ENCODE peak calls at places on chromosomes 1 and 21, in five cellular contexts. One of them, this sample, is unnamed.

GRCh38 chr1:217040696-217041095 is 317.5 kb upstream of the ESRRG start:
- DNase-seq in fibroblast of the aortic adventitia: peak; percentile 1
- DNase-seq in glutamatergic neuron: no peak
- DNase-seq in left ventricle myocardium inferior: no peak
- DNase-seq in K562: no peak
- DNase-seq in this sample: no peak

GRCh38 chr1:218660678-218661053 is 315.5 kb downstream of the TGFB2 start:
- DNase-seq in glutamatergic neuron: no peak
- DNase-seq in K562: no peak
- DNase-seq in fibroblast of the aortic adventitia: peak; percentile 77
- DNase-seq in left ventricle myocardium inferior: no peak
- DNase-seq in this sample: no peak

GRCh38 chr1:200353232-200353631 is 56.6 kb downstream of the ZNF281 start:
- DNase-seq in left ventricle myocardium inferior: no peak
- DNase-seq in glutamatergic neuron: no peak
- DNase-seq in fibroblast of the aortic adventitia: no peak
- DNase-seq in K562: no peak
- DNase-seq in this sample: no peak

GRCh38 chr1:214403431-214403830 is 122.5 kb downstream of the SMYD2 start:
- DNase-seq in fibroblast of the aortic adventitia: no peak
- DNase-seq in K562: no peak
- DNase-seq in left ventricle myocardium inferior: no peak
- DNase-seq in glutamatergic neuron: no peak
- DNase-seq in this sample: no peak

GRCh38 chr1:53549287-53549686 is 90.1 kb downstream of the DMRTB1 start:
- DNase-seq in K562: no peak
- DNase-seq in glutamatergic neuron: no peak
- DNase-seq in left ventricle myocardium inferior: no peak
- DNase-seq in fibroblast of the aortic adventitia: no peak
- DNase-seq in this sample: no peak

GRCh38 chr1:169892819-169893644 is 664 bp downstream of the SCYL3 start:
- DNase-seq in fibroblast of the aortic adventitia: peak; percentile 37
- DNase-seq in glutamatergic neuron: no peak
- DNase-seq in left ventricle myocardium inferior: peak; percentile 39
- DNase-seq in K562: no peak
- DNase-seq in this sample: no peak

GRCh38 chr21:32329331-32329730 is 30.7 kb downstream of the MRAP start:
- DNase-seq in fibroblast of the aortic adventitia: peak; percentile 81
- DNase-seq in glutamatergic neuron: no peak
- DNase-seq in left ventricle myocardium inferior: no peak
- DNase-seq in K562: no peak
- DNase-seq in this sample: no peak

GRCh38 chr1:2445162-2445822 is 30.8 kb upstream of the PLCH2 start:
- DNase-seq in K562: no peak
- DNase-seq in left ventricle myocardium inferior: no peak
- DNase-seq in fibroblast of the aortic adventitia: no peak
- DNase-seq in glutamatergic neuron: no peak
- DNase-seq in this sample: peak; percentile 51

GRCh38 chr1:218573871-218574270 is 228.7 kb downstream of the TGFB2 start:
- DNase-seq in left ventricle myocardium inferior: no peak
- DNase-seq in glutamatergic neuron: no peak
- DNase-seq in K562: no peak
- DNase-seq in fibroblast of the aortic adventitia: no peak
- DNase-seq in this sample: no peak

GRCh38 chr21:45262041-45262581 is 25.6 kb downstream of the POFUT2 start:
- DNase-seq in fibroblast of the aortic adventitia: no peak
- DNase-seq in glutamatergic neuron: no peak
- DNase-seq in left ventricle myocardium inferior: no peak
- DNase-seq in K562: no peak
- DNase-seq in this sample: no peak

GRCh38 chr1:19445417-19446342 is 39.7 kb downstream of the CAPZB start:
- DNase-seq in left ventricle myocardium inferior: peak; percentile 42
- DNase-seq in K562: no peak
- DNase-seq in fibroblast of the aortic adventitia: peak; percentile 52
- DNase-seq in glutamatergic neuron: no peak
- DNase-seq in this sample: peak; percentile 54

GRCh38 chr21:41426656-41427311 is 745 bp downstream of the MX1 start:
- DNase-seq in left ventricle myocardium inferior: no peak
- DNase-seq in K562: no peak
- DNase-seq in fibroblast of the aortic adventitia: no peak
- DNase-seq in glutamatergic neuron: no peak
- DNase-seq in this sample: peak; percentile 83

GRCh38 chr1:179105393-179105792 is 23.5 kb downstream of the TOR3A start:
- DNase-seq in fibroblast of the aortic adventitia: no peak
- DNase-seq in glutamatergic neuron: no peak
- DNase-seq in left ventricle myocardium inferior: no peak
- DNase-seq in K562: peak; percentile 37
- DNase-seq in this sample: no peak

GRCh38 chr1:155858805-155859233 is 548 bp upstream of the SYT11 start:
- DNase-seq in glutamatergic neuron: no peak
- DNase-seq in fibroblast of the aortic adventitia: no peak
- DNase-seq in left ventricle myocardium inferior: peak; percentile 15
- DNase-seq in K562: no peak
- DNase-seq in this sample: peak; percentile 24

GRCh38 chr21:36471254-36471723 is 8.6 kb downstream of the CLDN14 start:
- DNase-seq in fibroblast of the aortic adventitia: peak; percentile 56
- DNase-seq in left ventricle myocardium inferior: no peak
- DNase-seq in K562: no peak
- DNase-seq in glutamatergic neuron: no peak
- DNase-seq in this sample: no peak

GRCh38 chr1:186465956-186466355 is 5.0 kb upstream of the PDC start:
- DNase-seq in fibroblast of the aortic adventitia: peak; percentile 10
- DNase-seq in K562: no peak
- DNase-seq in left ventricle myocardium inferior: no peak
- DNase-seq in glutamatergic neuron: no peak
- DNase-seq in this sample: no peak

GRCh38 chr1:51444096-51444495 is 75.0 kb downstream of the EPS15 start:
- DNase-seq in glutamatergic neuron: no peak
- DNase-seq in K562: no peak
- DNase-seq in fibroblast of the aortic adventitia: peak; percentile 15
- DNase-seq in left ventricle myocardium inferior: no peak
- DNase-seq in this sample: no peak

GRCh38 chr1:174740248-174740990 is 259.3 kb upstream of the CACYBP start:
- DNase-seq in glutamatergic neuron: no peak
- DNase-seq in K562: no peak
- DNase-seq in fibroblast of the aortic adventitia: peak; percentile 16
- DNase-seq in left ventricle myocardium inferior: no peak
- DNase-seq in this sample: no peak

GRCh38 chr21:29145354-29145782 is 14.9 kb downstream of the MAP3K7CL start:
- DNase-seq in glutamatergic neuron: no peak
- DNase-seq in K562: no peak
- DNase-seq in fibroblast of the aortic adventitia: peak; percentile 93
- DNase-seq in left ventricle myocardium inferior: no peak
- DNase-seq in this sample: no peak

GRCh38 chr21:36164427-36164784 is 7.8 kb downstream of the DOP1B start:
- DNase-seq in fibroblast of the aortic adventitia: no peak
- DNase-seq in glutamatergic neuron: no peak
- DNase-seq in K562: no peak
- DNase-seq in left ventricle myocardium inferior: no peak
- DNase-seq in this sample: no peak

GRCh38 chr1:44421374-44422028 is 16.4 kb downstream of the RNF220 start:
- DNase-seq in glutamatergic neuron: peak; percentile 45
- DNase-seq in fibroblast of the aortic adventitia: no peak
- DNase-seq in K562: no peak
- DNase-seq in left ventricle myocardium inferior: no peak
- DNase-seq in this sample: no peak

GRCh38 chr1:154837034-154837678 is 32.9 kb downstream of the KCNN3 start:
- DNase-seq in left ventricle myocardium inferior: peak; percentile 62
- DNase-seq in K562: no peak
- DNase-seq in fibroblast of the aortic adventitia: no peak
- DNase-seq in glutamatergic neuron: no peak
- DNase-seq in this sample: no peak

GRCh38 chr1:234533034-234533571 is 54.1 kb upstream of the TARBP1 start:
- DNase-seq in left ventricle myocardium inferior: peak; percentile 58
- DNase-seq in K562: no peak
- DNase-seq in glutamatergic neuron: no peak
- DNase-seq in fibroblast of the aortic adventitia: peak; percentile 98
- DNase-seq in this sample: no peak

GRCh38 chr1:47399138-47399840 is 16.8 kb upstream of the FOXE3 start:
- DNase-seq in left ventricle myocardium inferior: no peak
- DNase-seq in K562: no peak
- DNase-seq in glutamatergic neuron: no peak
- DNase-seq in fibroblast of the aortic adventitia: no peak
- DNase-seq in this sample: no peak

GRCh38 chr1:54273837-54274192 is 73.8 kb downstream of the MRPL37 start:
- DNase-seq in K562: peak; percentile 98
- DNase-seq in left ventricle myocardium inferior: peak; percentile 40
- DNase-seq in glutamatergic neuron: peak; percentile 51
- DNase-seq in fibroblast of the aortic adventitia: no peak
- DNase-seq in this sample: no peak

GRCh38 chr1:55988963-55989452 is 590.4 kb downstream of the PLPP3 start:
- DNase-seq in K562: no peak
- DNase-seq in glutamatergic neuron: no peak
- DNase-seq in left ventricle myocardium inferior: no peak
- DNase-seq in fibroblast of the aortic adventitia: no peak
- DNase-seq in this sample: no peak

GRCh38 chr21:31426235-31426797 is 82.3 kb upstream of the TIAM1 start:
- DNase-seq in fibroblast of the aortic adventitia: no peak
- DNase-seq in left ventricle myocardium inferior: no peak
- DNase-seq in K562: no peak
- DNase-seq in glutamatergic neuron: no peak
- DNase-seq in this sample: no peak

DNA sequence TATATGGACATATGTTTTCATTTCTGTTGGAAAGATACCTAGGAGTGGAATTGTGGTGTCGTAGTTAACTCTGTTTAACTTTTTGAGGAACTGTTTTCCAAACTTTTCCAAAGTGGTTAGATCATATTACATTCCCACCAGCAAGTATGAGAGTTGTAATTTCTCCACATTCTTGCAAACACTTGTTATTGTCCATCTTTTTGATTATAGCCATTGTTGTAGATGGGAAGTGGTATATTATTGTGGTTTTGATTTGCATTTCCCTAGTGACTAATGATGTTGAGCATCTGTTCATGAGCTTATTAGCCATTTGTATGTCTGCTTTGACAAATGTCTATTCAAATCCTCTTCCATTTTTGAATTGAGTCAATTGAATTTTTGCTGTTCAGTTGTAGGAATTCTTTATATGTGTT is 19.8 kb downstream of the CAMTA1 start:
- DNase-seq in left ventricle myocardium inferior: no peak
- DNase-seq in fibroblast of the aortic adventitia: no peak
- DNase-seq in glutamatergic neuron: no peak
- DNase-seq in K562: no peak
- DNase-seq in this sample: no peak
- TF ChIP-seq CTCF in left ventricle myocardium inferior: no peak
- TF ChIP-seq CTCF in fibroblast of the aortic adventitia: no peak
- TF ChIP-seq CTCF in glutamatergic neuron: no peak
- TF ChIP-seq CTCF in K562: no peak
- TF ChIP-seq CTCF in this sample: no peak

GRCh38 chr1:27615346-27616004 is 11.5 kb upstream of the AHDC1 start:
- DNase-seq in left ventricle myocardium inferior: no peak
- DNase-seq in K562: no peak
- DNase-seq in glutamatergic neuron: no peak
- DNase-seq in fibroblast of the aortic adventitia: no peak
- DNase-seq in this sample: no peak

GRCh38 chr1:27617420-27617819 is 13.5 kb upstream of the AHDC1 start:
- DNase-seq in K562: no peak
- DNase-seq in left ventricle myocardium inferior: no peak
- DNase-seq in fibroblast of the aortic adventitia: no peak
- DNase-seq in glutamatergic neuron: no peak
- DNase-seq in this sample: no peak

GRCh38 chr1:27618341-27619067 is 14.6 kb upstream of the AHDC1 start:
- DNase-seq in fibroblast of the aortic adventitia: no peak
- DNase-seq in K562: no peak
- DNase-seq in glutamatergic neuron: no peak
- DNase-seq in left ventricle myocardium inferior: no peak
- DNase-seq in this sample: no peak

GRCh38 chr1:27614625-27615344 is 10.8 kb upstream of the AHDC1 start:
- DNase-seq in K562: peak; percentile 82
- DNase-seq in left ventricle myocardium inferior: no peak
- DNase-seq in fibroblast of the aortic adventitia: no peak
- DNase-seq in glutamatergic neuron: peak; percentile 48
- DNase-seq in this sample: peak; percentile 66

GRCh38 chr1:27616441-27616840 is 12.5 kb upstream of the AHDC1 start:
- DNase-seq in K562: no peak
- DNase-seq in glutamatergic neuron: no peak
- DNase-seq in left ventricle myocardium inferior: no peak
- DNase-seq in fibroblast of the aortic adventitia: no peak
- DNase-seq in this sample: no peak
- TF ChIP-seq CTCF in K562: peak; percentile 46
- TF ChIP-seq CTCF in glutamatergic neuron: no peak
- TF ChIP-seq CTCF in left ventricle myocardium inferior: peak; percentile 10
- TF ChIP-seq CTCF in fibroblast of the aortic adventitia: peak; percentile 22
- TF ChIP-seq CTCF in this sample: no peak

GRCh38 chr1:63645301-63645700 is 52.1 kb downstream of the PGM1 start:
- DNase-seq in K562: no peak
- DNase-seq in fibroblast of the aortic adventitia: peak; percentile 62
- DNase-seq in left ventricle myocardium inferior: no peak
- DNase-seq in glutamatergic neuron: no peak
- DNase-seq in this sample: no peak
- TF ChIP-seq CTCF in K562: no peak
- TF ChIP-seq CTCF in fibroblast of the aortic adventitia: no peak
- TF ChIP-seq CTCF in left ventricle myocardium inferior: no peak
- TF ChIP-seq CTCF in glutamatergic neuron: no peak
- TF ChIP-seq CTCF in this sample: no peak

GRCh38 chr1:29202584-29203340 is 21.1 kb upstream of the SRSF4 start:
- DNase-seq in fibroblast of the aortic adventitia: peak; percentile 99
- DNase-seq in left ventricle myocardium inferior: peak; percentile 92
- DNase-seq in K562: peak; percentile 96
- DNase-seq in glutamatergic neuron: peak; percentile 98
- DNase-seq in this sample: peak; percentile 64

GRCh38 chr1:29201595-29202051 is 19.9 kb upstream of the SRSF4 start:
- DNase-seq in glutamatergic neuron: no peak
- DNase-seq in K562: no peak
- DNase-seq in fibroblast of the aortic adventitia: no peak
- DNase-seq in left ventricle myocardium inferior: no peak
- DNase-seq in this sample: no peak

GRCh38 chr1:29197993-29198392 is 16.3 kb upstream of the SRSF4 start:
- DNase-seq in left ventricle myocardium inferior: no peak
- DNase-seq in K562: no peak
- DNase-seq in glutamatergic neuron: no peak
- DNase-seq in fibroblast of the aortic adventitia: no peak
- DNase-seq in this sample: no peak

GRCh38 chr1:29200905-29201594 is 19.4 kb upstream of the SRSF4 start:
- DNase-seq in glutamatergic neuron: no peak
- DNase-seq in left ventricle myocardium inferior: no peak
- DNase-seq in fibroblast of the aortic adventitia: no peak
- DNase-seq in K562: no peak
- DNase-seq in this sample: no peak

DNA sequence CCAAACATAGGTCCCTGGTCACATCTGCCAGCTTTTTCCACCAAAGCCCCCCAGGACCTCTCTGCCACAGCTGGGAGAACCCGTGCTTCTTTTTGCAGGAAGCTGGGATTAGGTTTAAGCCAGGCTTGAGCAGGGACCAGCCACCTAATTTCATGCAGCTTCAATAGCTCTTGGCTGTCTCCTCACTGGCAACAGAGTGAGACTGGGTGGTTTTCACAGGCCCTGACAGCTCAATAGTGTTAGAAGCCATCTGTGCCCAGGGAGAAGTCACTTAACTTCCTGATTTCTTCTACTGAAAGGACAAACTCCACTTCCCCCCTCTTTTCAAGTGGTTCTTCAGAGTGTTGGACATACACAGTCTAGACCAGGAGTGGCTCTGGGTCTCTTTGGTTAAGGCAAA is 20.4 kb upstream of the SRSF4 start:
- DNase-seq in left ventricle myocardium inferior: no peak
- DNase-seq in glutamatergic neuron: no peak
- DNase-seq in fibroblast of the aortic adventitia: no peak
- DNase-seq in K562: no peak
- DNase-seq in this sample: peak; percentile 32
- TF ChIP-seq CTCF in left ventricle myocardium inferior: no peak
- TF ChIP-seq CTCF in glutamatergic neuron: no peak
- TF ChIP-seq CTCF in fibroblast of the aortic adventitia: no peak
- TF ChIP-seq CTCF in K562: no peak
- TF ChIP-seq CTCF in this sample: no peak

GRCh38 chr1:230778916-230779590 is 31.9 kb downstream of the CAPN9 start:
- DNase-seq in K562: no peak
- DNase-seq in left ventricle myocardium inferior: no peak
- DNase-seq in fibroblast of the aortic adventitia: peak; percentile 50
- DNase-seq in glutamatergic neuron: no peak
- DNase-seq in this sample: no peak
- TF ChIP-seq CTCF in K562: no peak
- TF ChIP-seq CTCF in left ventricle myocardium inferior: no peak
- TF ChIP-seq CTCF in fibroblast of the aortic adventitia: no peak
- TF ChIP-seq CTCF in glutamatergic neuron: no peak
- TF ChIP-seq CTCF in this sample: no peak